ENCODE peak calls at places on chromosomes 1 and 21, in six cellular contexts. D is IMR-90, X is body of pancreas, J is stomach, F is tibial nerve, U is H1. C is an unnamed sample.
A peak's percentile ranks its signal among the peaks of the same experiment; 100 is the strongest.

GRCh38 chr1:200474633-200475032 is 64.8 kb upstream of the ZNF281 start:
- DNase-seq in D (no peak), X (no peak), J (no peak), F (no peak), U (no peak), C (no peak)

GRCh38 chr1:109750241-109750882 is 9.5 kb upstream of the GSTM3 start:
- DNase-seq in D (no peak), X (no peak), J (no peak), F (no peak), U (no peak), C (no peak)

GRCh38 chr1:16184557-16185303 is 27.7 kb downstream of the ARHGEF19 start:
- DNase-seq in D (no peak), X (no peak), J (no peak), F (no peak), U (no peak), C (no peak)

GRCh38 chr1:90501281-90501680 is 215.8 kb downstream of the BARHL2 start:
- DNase-seq in D (no peak), X (no peak), J (no peak), F (no peak), U (no peak), C (no peak)

GRCh38 chr1:208219659-208220282 is 24.4 kb downstream of the PLXNA2 start:
- DNase-seq in D (peak; percentile 61), X (no peak), J (no peak), F (no peak), U (no peak), C (no peak)

GRCh38 chr1:231666220-231666956 is 39.8 kb downstream of the DISC1 start:
- DNase-seq in D (peak; percentile 10), X (no peak), J (no peak), F (no peak), U (no peak), C (no peak)

GRCh38 chr21:28374881-28375280 is 617.8 kb downstream of the LTN1 start:
- DNase-seq in D (no peak), X (no peak), J (no peak), F (no peak), U (no peak), C (no peak)

GRCh38 chr1:38791892-38792291 is 67.7 kb downstream of the RRAGC start:
- DNase-seq in D (no peak), X (no peak), J (no peak), F (no peak), U (no peak), C (no peak)

GRCh38 chr1:86825294-86825693 is 88.6 kb downstream of the SELENOF start:
- DNase-seq in D (peak; percentile 38), X (no peak), J (no peak), F (no peak), U (no peak), C (no peak)

GRCh38 chr1:199474738-199475137 is 552.8 kb upstream of the NR5A2 start:
- DNase-seq in D (no peak), X (no peak), J (no peak), F (no peak), U (no peak), C (no peak)

GRCh38 chr1:41175546-41175945 is 66.6 kb downstream of the SCMH1 start:
- DNase-seq in D (peak; percentile 6), X (no peak), J (no peak), F (no peak), U (no peak), C (no peak)

GRCh38 chr1:154607084-154607747 is 770 bp downstream of the ADAR start:
- DNase-seq in D (peak; percentile 79), X (peak; percentile 14), J (no peak), F (peak; percentile 23), U (no peak), C (no peak)

GRCh38 chr1:112700290-112701226 is 6.4 kb downstream of the RHOC start:
- DNase-seq in D (peak; percentile 95), X (peak; percentile 91), J (peak; percentile 93), F (peak; percentile 99), U (peak; percentile 83), C (peak; percentile 95)

GRCh38 chr1:200980452-200980772 is 43.1 kb downstream of the KIF21B start:
- DNase-seq in D (no peak), X (no peak), J (peak; percentile 37), F (no peak), U (no peak), C (no peak)

GRCh38 chr1:117599822-117600221 is 6.0 kb upstream of the TENT5C start:
- DNase-seq in D (no peak), X (peak; percentile 60), J (no peak), F (peak; percentile 14), U (no peak), C (no peak)

GRCh38 chr1:31669786-31670582 is 25.3 kb upstream of the PEF1 start:
- DNase-seq in D (peak; percentile 20), X (peak; percentile 90), J (peak; percentile 94), F (peak; percentile 73), U (no peak), C (peak; percentile 92)
- TF ChIP-seq CTCF in D (no peak), X (no peak), J (no peak), F (no peak), U (no peak), C (no peak)

GRCh38 chr21:10418649-10419048 is 102.7 kb upstream of the TPTE start:
- DNase-seq in D (no peak), X (no peak), J (no peak), F (no peak), U (no peak), C (no peak)
- H3K9me3 ChIP-seq in D (peaks cover 50% of the 10 kb centered on the region), X (no peaks in the 10 kb centered on the region), J (peaks cover 2% of the 10 kb centered on the region), F (no peaks in the 10 kb centered on the region), U (peaks cover 76% of the 10 kb centered on the region), C (peaks cover 90% of the 10 kb centered on the region)

GRCh38 chr1:182394055-182394775 is 2.6 kb upstream of the GLUL start:
- DNase-seq in D (no peak), X (peak; percentile 48), J (no peak), F (peak; percentile 47), U (no peak), C (no peak)

GRCh38 chr1:182392045-182393028 is 747 bp upstream of the GLUL start:
- DNase-seq in D (peak; percentile 9), X (peak; percentile 57), J (peak; percentile 56), F (peak; percentile 23), U (no peak), C (peak; percentile 55)

GRCh38 chr1:182391028-182391361 is 595 bp downstream of the GLUL start:
- DNase-seq in D (no peak), X (no peak), J (no peak), F (no peak), U (no peak), C (no peak)

GRCh38 chr1:182389619-182390047 is 2.0 kb downstream of the GLUL start:
- DNase-seq in D (no peak), X (peak; percentile 87), J (no peak), F (peak; percentile 49), U (no peak), C (peak; percentile 30)

DNA sequence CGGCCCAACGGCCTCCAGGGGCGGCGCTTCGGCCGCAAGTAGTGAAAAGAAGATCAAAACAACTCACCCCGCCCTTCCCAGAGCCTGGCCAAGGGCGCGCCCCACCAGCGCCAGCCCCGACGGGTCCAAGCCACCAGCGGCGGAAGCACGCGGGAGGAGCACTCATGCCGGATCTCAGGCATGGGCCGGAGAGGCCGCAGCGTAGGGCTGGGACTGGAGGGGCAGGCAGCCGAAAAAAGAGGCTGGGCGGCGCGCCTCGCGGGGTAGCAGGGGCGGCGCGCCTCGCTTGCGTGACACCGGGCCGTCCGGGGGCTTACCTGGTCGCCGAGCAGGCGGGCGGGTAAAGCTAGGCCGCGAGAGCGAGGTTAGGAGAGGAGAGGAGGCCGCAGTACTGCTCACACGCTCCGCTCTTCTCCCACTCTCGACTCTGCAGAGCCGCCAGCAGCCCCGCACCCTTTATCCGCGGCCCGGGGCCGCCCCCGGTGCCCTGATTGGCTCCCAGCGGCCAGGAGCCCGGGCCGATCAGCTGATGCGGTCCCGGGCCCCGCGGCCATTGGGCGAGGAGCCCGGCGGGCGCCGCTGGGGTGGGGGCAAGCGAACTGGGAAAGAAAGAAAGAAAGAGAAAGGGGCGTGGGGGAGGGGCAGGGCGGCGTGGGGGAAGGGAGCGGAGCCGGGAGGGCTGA is at the start of gene GLUL:
- DNase-seq in D (peak; percentile 89), X (peak; percentile 95), J (peak; percentile 98), F (peak; percentile 92), U (peak; percentile 94), C (peak; percentile 96)
- TF ChIP-seq CTCF in D (no peak), X (no peak), J (no peak), F (peak; percentile 44), U (no peak), C (no peak)

GRCh38 chr1:248143311-248143710 is 1.6 kb upstream of the OR2M5 start:
- DNase-seq in D (no peak), X (no peak), J (no peak), F (no peak), U (no peak), C (no peak)

GRCh38 chr1:248140846-248141245 is 4.1 kb upstream of the OR2M5 start:
- DNase-seq in D (no peak), X (no peak), J (no peak), F (no peak), U (no peak), C (no peak)

DNA sequence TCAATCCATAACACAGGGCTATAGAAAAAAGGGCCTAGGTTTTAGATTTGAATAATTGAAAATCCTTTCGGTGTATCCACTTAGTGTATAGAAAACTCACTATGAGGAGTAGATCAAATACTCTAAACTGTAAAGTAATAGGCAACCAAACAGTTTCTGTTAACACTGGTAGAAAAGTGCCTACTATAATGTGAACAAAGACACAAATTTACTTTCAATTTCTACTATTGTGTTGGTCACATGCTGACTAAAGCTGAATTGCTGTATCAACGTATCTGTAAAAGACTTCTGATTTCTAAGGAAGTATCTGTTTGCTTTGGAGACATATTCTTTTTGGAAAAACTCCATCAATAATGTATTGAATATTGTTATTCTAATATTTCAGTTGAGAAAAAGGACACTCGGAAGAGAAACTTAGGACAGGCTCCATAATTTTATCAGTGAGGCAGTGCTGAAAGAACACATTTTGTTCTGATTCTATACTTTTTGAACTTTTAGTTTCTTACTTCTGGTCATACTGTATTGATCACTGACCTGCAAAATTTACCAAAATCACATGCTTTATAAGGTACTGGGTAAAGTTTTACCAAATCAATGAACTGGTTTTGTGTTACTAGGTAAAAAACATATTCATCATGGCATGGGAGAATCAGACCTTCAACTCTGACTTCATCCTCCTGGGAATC is at the start of gene OR2M5:
- DNase-seq in D (no peak), X (no peak), J (no peak), F (no peak), U (no peak), C (no peak)
- H3K9me3 ChIP-seq in D (peaks cover 7% of the 10 kb centered on the region), X (no peaks in the 10 kb centered on the region), J (no peaks in the 10 kb centered on the region), F (no peaks in the 10 kb centered on the region), U (peaks cover 62% of the 10 kb centered on the region), C (peaks cover 55% of the 10 kb centered on the region)

GRCh38 chr21:34795152-34796141 is 126.7 kb downstream of the CLIC6 start:
- DNase-seq in D (peak; percentile 77), X (peak; percentile 42), J (peak; percentile 38), F (peak; percentile 25), U (no peak), C (peak; percentile 67)
- TF ChIP-seq CTCF in D (peak; percentile 10), X (no peak), J (no peak), F (no peak), U (no peak), C (no peak)

C was measured in mucosa of descending colon.